ENCODE peak calls at places on chromosomes 4 and X, in six cellular contexts. S, W, D, F, I and Q are unnamed samples.

GRCh38 chr4:84994280-84994679 is 27.8 kb upstream of the WDFY3 start:
- DNase-seq in S (no peak), W (no peak), D (no peak), F (no peak), I (no peak), Q (no peak)

GRCh38 chr4:144557404-144557803 is 88.6 kb upstream of the HHIP start:
- DNase-seq in S (peak), W (no peak), D (no peak), F (no peak), I (no peak), Q (no peak)

GRCh38 chr4:47368211-47368610 is 95.3 kb downstream of the COMMD8 start:
- DNase-seq in S (no peak), W (no peak), D (no peak), F (no peak), I (no peak), Q (no peak)

GRCh38 chr4:42654606-42655005 is 2.3 kb downstream of the ATP8A1 start:
- DNase-seq in S (peak), W (no peak), D (no peak), F (no peak), I (no peak), Q (peak)

GRCh38 chr4:82989567-82990429 is 20.8 kb downstream of the LIN54 start:
- DNase-seq in S (peak), W (no peak), D (no peak), F (no peak), I (no peak), Q (no peak)

GRCh38 chr4:188934320-188934975 is 795.2 kb downstream of the TRIML1 start:
- DNase-seq in S (peak), W (no peak), D (no peak), F (no peak), I (no peak), Q (no peak)

GRCh38 chrX:104310084-104310483 is 55.4 kb upstream of the ESX1 start:
- DNase-seq in S (peak), W (no peak), D (no peak), F (no peak), I (no peak), Q (no peak)

GRCh38 chrX:2935364-2935748 is 6.2 kb upstream of the ARSD start:
- DNase-seq in S (no peak), W (no peak), D (no peak), F (no peak), I (no peak), Q (no peak)

GRCh38 chr4:110793381-110793801 is 170.5 kb upstream of the PITX2 start:
- DNase-seq in S (peak), W (no peak), D (no peak), F (no peak), I (no peak), Q (no peak)

GRCh38 chr4:170243662-170244288 is 154.0 kb upstream of the AADAT start:
- DNase-seq in S (no peak), W (no peak), D (no peak), F (no peak), I (no peak), Q (no peak)

GRCh38 chr4:152299553-152299952 is 236.3 kb downstream of the FBXW7 start:
- DNase-seq in S (no peak), W (no peak), D (no peak), F (no peak), I (no peak), Q (no peak)

GRCh38 chr4:60216752-60217151 is 983.4 kb upstream of the ADGRL3 start:
- DNase-seq in S (peak), W (no peak), D (no peak), F (no peak), I (no peak), Q (no peak)

DNA sequence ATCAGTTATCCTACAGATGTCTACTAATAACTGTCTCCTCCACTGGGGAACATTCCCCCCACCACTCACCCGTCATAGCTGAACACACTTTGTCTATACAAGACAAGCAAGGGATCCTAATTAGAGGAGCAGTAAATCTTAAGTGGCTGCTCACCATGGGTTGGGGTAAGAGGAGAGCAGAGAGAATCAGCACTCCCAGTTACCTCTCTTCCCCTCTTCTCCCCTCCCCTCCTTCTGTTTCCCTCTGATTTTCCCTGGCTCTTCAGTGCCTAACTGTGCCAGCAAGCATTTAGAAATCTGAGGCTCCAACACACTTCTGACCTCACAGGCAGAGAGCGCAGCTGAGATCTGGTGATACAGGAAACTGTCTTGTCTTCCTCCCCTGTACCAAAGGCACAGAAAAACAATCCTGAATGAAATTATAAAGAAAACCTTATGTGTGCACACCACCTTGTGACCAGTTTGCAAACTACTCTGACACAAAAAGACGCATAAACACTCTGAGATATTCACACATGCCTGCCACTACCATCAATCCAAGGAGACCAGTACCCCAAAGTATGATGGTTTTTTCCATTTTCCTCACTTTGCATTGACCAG is 82.5 kb upstream of the SMIM10 start:
- DNase-seq in S (peak), W (no peak), D (peak), F (no peak), I (no peak), Q (peak)
- TF ChIP-seq CTCF in S (peak), W (no peak), D (peak), F (peak), I (no peak), Q (peak)

GRCh38 chrX:101091817-101092216 is 6.2 kb upstream of the CENPI start:
- DNase-seq in S (no peak), W (no peak), D (no peak), F (no peak), I (no peak), Q (no peak)

DNA sequence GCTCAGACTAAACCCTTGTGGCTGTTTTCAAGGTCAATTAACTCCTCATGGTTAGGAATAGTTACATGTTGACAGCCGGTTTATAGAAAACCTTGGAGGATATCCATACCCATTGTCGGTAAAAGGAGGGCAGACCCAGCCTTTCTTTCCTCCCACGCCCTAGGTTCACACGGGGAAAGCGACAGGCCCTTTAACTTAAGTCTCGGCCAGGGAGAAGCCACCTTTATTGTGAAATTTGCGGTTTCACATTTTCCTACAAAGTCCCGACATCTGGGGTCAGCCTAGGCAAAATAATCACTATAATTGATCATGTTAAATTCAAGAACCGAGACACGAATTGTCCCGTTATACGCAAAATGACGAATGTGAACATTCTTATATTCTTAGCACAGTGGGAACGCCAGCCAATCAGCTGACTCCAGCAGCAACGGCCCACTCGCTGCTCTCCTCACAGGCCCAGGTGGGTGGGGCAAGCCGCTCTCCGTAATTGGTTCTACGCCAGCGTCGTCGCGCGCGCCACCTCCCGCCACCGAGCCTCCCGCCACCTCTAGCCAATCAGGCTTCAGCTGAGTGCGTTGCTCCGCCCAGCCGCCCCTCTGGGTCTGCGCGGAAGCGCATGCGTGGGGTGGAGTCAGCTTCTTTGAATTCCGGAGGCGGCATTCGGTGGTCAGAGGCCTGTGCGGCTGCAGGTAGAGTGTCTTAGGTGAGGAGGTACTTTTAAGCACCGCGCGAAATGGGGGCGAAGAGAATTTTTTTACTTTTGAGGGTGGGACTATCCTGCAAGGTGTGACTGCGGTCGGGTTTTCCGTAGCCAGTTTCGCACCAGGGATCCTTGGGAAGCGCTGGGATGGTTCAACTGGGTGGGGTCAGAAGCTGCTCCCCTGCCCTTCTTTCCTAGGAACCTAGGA is at the start of gene CENPI:
- DNase-seq in S (peak), W (peak), D (peak), F (peak), I (peak), Q (peak)
- TF ChIP-seq POLR2A in S (peak), W (peak), D (no peak), F (no peak), I (no peak), Q (no peak)

GRCh38 chr4:11428701-11429571 is at the start of gene HS3ST1:
- DNase-seq in S (peak), W (peak), D (peak), F (peak), I (peak), Q (peak)

GRCh38 chr4:11427201-11427996 is 1.3 kb downstream of the HS3ST1 start:
- DNase-seq in S (no peak), W (no peak), D (no peak), F (no peak), I (no peak), Q (no peak)

GRCh38 chr4:11428161-11428700 is 463 bp downstream of the HS3ST1 start:
- DNase-seq in S (no peak), W (no peak), D (no peak), F (no peak), I (no peak), Q (no peak)

GRCh38 chr4:11426716-11427115 is 2.0 kb downstream of the HS3ST1 start:
- DNase-seq in S (no peak), W (no peak), D (no peak), F (no peak), I (no peak), Q (no peak)

DNA sequence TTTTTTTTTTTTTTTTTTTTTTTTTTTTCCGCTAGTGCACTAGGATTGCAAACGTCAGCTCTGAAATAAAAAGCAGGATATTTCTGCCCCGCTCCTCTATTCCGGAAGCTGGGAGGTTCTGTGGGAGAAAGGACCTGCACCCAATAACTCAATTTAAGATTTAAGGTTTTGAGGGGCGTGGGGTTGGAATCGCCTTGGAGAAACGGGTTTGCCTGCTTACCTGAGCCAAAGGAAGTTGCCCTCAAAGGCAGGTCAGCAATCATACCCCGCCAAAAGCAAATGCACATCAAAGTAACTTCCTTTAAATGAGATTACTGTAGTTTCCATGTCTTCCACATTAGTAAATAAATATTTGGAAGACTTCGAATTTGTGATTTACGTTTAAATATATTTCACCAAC is 952 bp upstream of the HS3ST1 start:
- DNase-seq in S (no peak), W (peak), D (no peak), F (no peak), I (no peak), Q (no peak)
- H3K27ac ChIP-seq in S (no peak), W (peak), D (no peak), F (no peak), I (peak), Q (peak)

GRCh38 chr4:76305971-76306881 is at the start of gene STBD1:
- DNase-seq in S (peak), W (peak), D (peak), F (peak), I (peak), Q (peak)
- TF ChIP-seq CTCF in S (no peak), W (no peak), D (no peak), F (no peak), I (no peak), Q (no peak)

GRCh38 chr4:10104991-10105276 is 11.7 kb downstream of the WDR1 start:
- DNase-seq in S (no peak), W (no peak), D (no peak), F (no peak), I (no peak), Q (no peak)

GRCh38 chr4:10105421-10105820 is 11.2 kb downstream of the WDR1 start:
- DNase-seq in S (no peak), W (no peak), D (no peak), F (no peak), I (no peak), Q (no peak)

GRCh38 chr4:10105920-10106319 is 10.7 kb downstream of the WDR1 start:
- DNase-seq in S (no peak), W (no peak), D (no peak), F (no peak), I (no peak), Q (no peak)

GRCh38 chr4:10102981-10103330 is 13.6 kb downstream of the WDR1 start:
- DNase-seq in S (no peak), W (no peak), D (no peak), F (no peak), I (no peak), Q (no peak)

GRCh38 chr4:10104211-10104990 is 12.2 kb downstream of the WDR1 start:
- DNase-seq in S (no peak), W (no peak), D (no peak), F (no peak), I (no peak), Q (no peak)
- TF ChIP-seq POLR2A in S (no peak), W (no peak), D (no peak), F (no peak), I (no peak), Q (no peak)